ENCODE peak calls at places on chromosomes 4 and X, in ten cellular contexts. One of them, this sample, is unnamed.
A peak's percentile ranks its signal among the peaks of the same experiment; 100 is the strongest.

GRCh38 chr4:15688056-15688455 is 6.4 kb downstream of the FAM200B start:
- DNase-seq in PC-3: no peak
- DNase-seq in Karpas-422: no peak
- DNase-seq in PC-9: no peak
- DNase-seq in right cardiac atrium: no peak
- DNase-seq in gastrocnemius medialis: no peak
- DNase-seq in neuronal stem cell: no peak
- DNase-seq in fibroblast of lung: no peak
- DNase-seq in mammary epithelial cell: no peak
- DNase-seq in CD4-positive, alpha-beta memory T cell: no peak
- DNase-seq in this sample: no peak

GRCh38 chr4:88613417-88613875 is 21.2 kb downstream of the HERC3 start:
- DNase-seq in CD4-positive, alpha-beta memory T cell: peak; percentile 76
- DNase-seq in PC-9: no peak
- DNase-seq in Karpas-422: peak; percentile 47
- DNase-seq in right cardiac atrium: no peak
- DNase-seq in mammary epithelial cell: no peak
- DNase-seq in gastrocnemius medialis: peak; percentile 23
- DNase-seq in fibroblast of lung: no peak
- DNase-seq in neuronal stem cell: no peak
- DNase-seq in PC-3: no peak
- DNase-seq in this sample: no peak

GRCh38 chr4:94519925-94520789 is 68.4 kb downstream of the PDLIM5 start:
- DNase-seq in CD4-positive, alpha-beta memory T cell: no peak
- DNase-seq in PC-9: no peak
- DNase-seq in fibroblast of lung: no peak
- DNase-seq in Karpas-422: no peak
- DNase-seq in PC-3: no peak
- DNase-seq in right cardiac atrium: no peak
- DNase-seq in mammary epithelial cell: no peak
- DNase-seq in gastrocnemius medialis: no peak
- DNase-seq in neuronal stem cell: no peak
- DNase-seq in this sample: no peak

GRCh38 chr4:7414736-7415510 is 19.8 kb downstream of the PSAPL1 start:
- DNase-seq in mammary epithelial cell: no peak
- DNase-seq in gastrocnemius medialis: no peak
- DNase-seq in neuronal stem cell: no peak
- DNase-seq in PC-3: no peak
- DNase-seq in Karpas-422: no peak
- DNase-seq in CD4-positive, alpha-beta memory T cell: no peak
- DNase-seq in fibroblast of lung: no peak
- DNase-seq in right cardiac atrium: no peak
- DNase-seq in PC-9: no peak
- DNase-seq in this sample: no peak

GRCh38 chrX:107450823-107451509 is 1.5 kb downstream of the FRMPD3 start:
- DNase-seq in neuronal stem cell: peak; percentile 46
- DNase-seq in PC-9: no peak
- DNase-seq in gastrocnemius medialis: no peak
- DNase-seq in Karpas-422: peak; percentile 87
- DNase-seq in fibroblast of lung: no peak
- DNase-seq in PC-3: no peak
- DNase-seq in CD4-positive, alpha-beta memory T cell: no peak
- DNase-seq in right cardiac atrium: peak; percentile 40
- DNase-seq in mammary epithelial cell: no peak
- DNase-seq in this sample: no peak

GRCh38 chr4:84336964-84337705 is 162.0 kb downstream of the NKX6-1 start:
- DNase-seq in Karpas-422: no peak
- DNase-seq in right cardiac atrium: no peak
- DNase-seq in fibroblast of lung: no peak
- DNase-seq in PC-9: no peak
- DNase-seq in CD4-positive, alpha-beta memory T cell: no peak
- DNase-seq in gastrocnemius medialis: no peak
- DNase-seq in mammary epithelial cell: no peak
- DNase-seq in neuronal stem cell: no peak
- DNase-seq in PC-3: no peak
- DNase-seq in this sample: no peak

GRCh38 chr4:41514169-41514568 is 23.8 kb upstream of the LIMCH1 start:
- DNase-seq in right cardiac atrium: no peak
- DNase-seq in PC-9: no peak
- DNase-seq in PC-3: no peak
- DNase-seq in CD4-positive, alpha-beta memory T cell: no peak
- DNase-seq in neuronal stem cell: no peak
- DNase-seq in gastrocnemius medialis: no peak
- DNase-seq in Karpas-422: no peak
- DNase-seq in mammary epithelial cell: no peak
- DNase-seq in fibroblast of lung: no peak
- DNase-seq in this sample: no peak

GRCh38 chrX:14922437-14922836 is 49.2 kb downstream of the MOSPD2 start:
- DNase-seq in right cardiac atrium: no peak
- DNase-seq in PC-9: no peak
- DNase-seq in fibroblast of lung: peak; percentile 67
- DNase-seq in CD4-positive, alpha-beta memory T cell: no peak
- DNase-seq in neuronal stem cell: no peak
- DNase-seq in PC-3: peak; percentile 64
- DNase-seq in Karpas-422: no peak
- DNase-seq in mammary epithelial cell: peak; percentile 84
- DNase-seq in gastrocnemius medialis: no peak
- DNase-seq in this sample: no peak

GRCh38 chr4:8245879-8246833 is 23.4 kb upstream of the HTRA3 start:
- DNase-seq in PC-3: no peak
- DNase-seq in CD4-positive, alpha-beta memory T cell: peak; percentile 5
- DNase-seq in Karpas-422: no peak
- DNase-seq in neuronal stem cell: no peak
- DNase-seq in mammary epithelial cell: no peak
- DNase-seq in fibroblast of lung: no peak
- DNase-seq in PC-9: no peak
- DNase-seq in right cardiac atrium: no peak
- DNase-seq in gastrocnemius medialis: no peak
- DNase-seq in this sample: no peak

GRCh38 chrX:153627675-153628111 is 19.3 kb upstream of the DUSP9 start:
- DNase-seq in right cardiac atrium: no peak
- DNase-seq in neuronal stem cell: no peak
- DNase-seq in Karpas-422: no peak
- DNase-seq in fibroblast of lung: no peak
- DNase-seq in mammary epithelial cell: no peak
- DNase-seq in gastrocnemius medialis: no peak
- DNase-seq in PC-3: no peak
- DNase-seq in PC-9: no peak
- DNase-seq in CD4-positive, alpha-beta memory T cell: no peak
- DNase-seq in this sample: no peak

GRCh38 chr4:10983274-10983673 is 298.7 kb upstream of the CLNK start:
- DNase-seq in mammary epithelial cell: no peak
- DNase-seq in neuronal stem cell: no peak
- DNase-seq in PC-9: no peak
- DNase-seq in PC-3: no peak
- DNase-seq in right cardiac atrium: no peak
- DNase-seq in gastrocnemius medialis: no peak
- DNase-seq in Karpas-422: no peak
- DNase-seq in CD4-positive, alpha-beta memory T cell: no peak
- DNase-seq in fibroblast of lung: no peak
- DNase-seq in this sample: peak; percentile 82

GRCh38 chr4:183960912-183961569 is 55.9 kb downstream of the STOX2 start:
- DNase-seq in gastrocnemius medialis: no peak
- DNase-seq in neuronal stem cell: no peak
- DNase-seq in right cardiac atrium: peak; percentile 59
- DNase-seq in Karpas-422: no peak
- DNase-seq in mammary epithelial cell: no peak
- DNase-seq in PC-3: peak; percentile 24
- DNase-seq in PC-9: no peak
- DNase-seq in fibroblast of lung: no peak
- DNase-seq in CD4-positive, alpha-beta memory T cell: no peak
- DNase-seq in this sample: no peak

GRCh38 chrX:123876177-123876576 is 16.3 kb downstream of the XIAP start:
- DNase-seq in PC-9: no peak
- DNase-seq in PC-3: no peak
- DNase-seq in gastrocnemius medialis: no peak
- DNase-seq in Karpas-422: no peak
- DNase-seq in neuronal stem cell: no peak
- DNase-seq in mammary epithelial cell: no peak
- DNase-seq in right cardiac atrium: no peak
- DNase-seq in CD4-positive, alpha-beta memory T cell: no peak
- DNase-seq in fibroblast of lung: no peak
- DNase-seq in this sample: no peak

GRCh38 chrX:123873956-123874355 is 14.1 kb downstream of the XIAP start:
- DNase-seq in Karpas-422: no peak
- DNase-seq in PC-3: peak; percentile 25
- DNase-seq in neuronal stem cell: no peak
- DNase-seq in mammary epithelial cell: no peak
- DNase-seq in gastrocnemius medialis: no peak
- DNase-seq in fibroblast of lung: no peak
- DNase-seq in right cardiac atrium: no peak
- DNase-seq in CD4-positive, alpha-beta memory T cell: no peak
- DNase-seq in PC-9: no peak
- DNase-seq in this sample: no peak

GRCh38 chrX:123881330-123881729 is 21.5 kb downstream of the XIAP start:
- DNase-seq in PC-3: peak; percentile 52
- DNase-seq in Karpas-422: no peak
- DNase-seq in neuronal stem cell: no peak
- DNase-seq in right cardiac atrium: no peak
- DNase-seq in mammary epithelial cell: no peak
- DNase-seq in PC-9: no peak
- DNase-seq in CD4-positive, alpha-beta memory T cell: no peak
- DNase-seq in fibroblast of lung: no peak
- DNase-seq in gastrocnemius medialis: no peak
- DNase-seq in this sample: no peak

GRCh38 chrX:123878177-123878576 is 18.3 kb downstream of the XIAP start:
- DNase-seq in mammary epithelial cell: no peak
- DNase-seq in right cardiac atrium: no peak
- DNase-seq in neuronal stem cell: no peak
- DNase-seq in Karpas-422: peak; percentile 64
- DNase-seq in PC-3: no peak
- DNase-seq in PC-9: no peak
- DNase-seq in fibroblast of lung: peak; percentile 56
- DNase-seq in gastrocnemius medialis: no peak
- DNase-seq in CD4-positive, alpha-beta memory T cell: peak; percentile 38
- DNase-seq in this sample: no peak

DNA sequence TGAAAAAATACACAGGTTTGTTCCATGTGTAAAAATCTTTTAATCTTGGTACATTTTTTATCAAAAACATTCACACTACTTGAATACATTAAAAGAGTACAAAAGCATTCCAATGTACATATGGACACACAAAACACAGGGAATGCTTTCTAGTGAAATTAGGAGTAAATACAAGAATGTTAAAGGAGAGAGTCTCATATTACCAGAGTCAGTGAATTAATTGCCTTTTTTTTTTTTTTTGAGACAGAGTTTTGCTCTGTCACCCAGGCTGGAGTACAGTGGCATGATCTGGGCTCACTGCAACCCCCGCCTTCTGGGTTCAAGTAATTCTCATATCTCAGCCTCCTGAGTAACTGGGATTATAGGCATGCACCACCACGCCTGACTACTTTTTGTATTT is 17.0 kb downstream of the XIAP start:
- DNase-seq in right cardiac atrium: no peak
- DNase-seq in gastrocnemius medialis: no peak
- DNase-seq in CD4-positive, alpha-beta memory T cell: no peak
- DNase-seq in Karpas-422: no peak
- DNase-seq in fibroblast of lung: no peak
- DNase-seq in neuronal stem cell: no peak
- DNase-seq in PC-3: no peak
- DNase-seq in PC-9: no peak
- DNase-seq in mammary epithelial cell: no peak
- DNase-seq in this sample: no peak
- H3K27ac ChIP-seq in right cardiac atrium: no peak overlapping the region
- H3K27ac ChIP-seq in gastrocnemius medialis: peak overlapping the region; percentile 68
- H3K27ac ChIP-seq in CD4-positive, alpha-beta memory T cell: no peak overlapping the region
- H3K27ac ChIP-seq in Karpas-422: no peak overlapping the region
- H3K27ac ChIP-seq in fibroblast of lung: no peak overlapping the region
- H3K27ac ChIP-seq in neuronal stem cell: no peak overlapping the region
- H3K27ac ChIP-seq in PC-3: no peak overlapping the region
- H3K27ac ChIP-seq in PC-9: peak overlapping the region; percentile 23
- H3K27ac ChIP-seq in mammary epithelial cell: no peak overlapping the region
- H3K27ac ChIP-seq in this sample: no peak overlapping the region

GRCh38 chrX:9416562-9417319 is 48.1 kb upstream of the TBL1X start:
- DNase-seq in PC-3: peak; percentile 54
- DNase-seq in right cardiac atrium: peak; percentile 46
- DNase-seq in CD4-positive, alpha-beta memory T cell: no peak
- DNase-seq in Karpas-422: no peak
- DNase-seq in fibroblast of lung: peak; percentile 79
- DNase-seq in neuronal stem cell: no peak
- DNase-seq in PC-9: peak; percentile 3
- DNase-seq in mammary epithelial cell: no peak
- DNase-seq in gastrocnemius medialis: no peak
- DNase-seq in this sample: no peak
- H3K27ac ChIP-seq in PC-3: peak overlapping the region; percentile 45
- H3K27ac ChIP-seq in right cardiac atrium: no peak overlapping the region
- H3K27ac ChIP-seq in CD4-positive, alpha-beta memory T cell: no peak overlapping the region
- H3K27ac ChIP-seq in Karpas-422: no peak overlapping the region
- H3K27ac ChIP-seq in fibroblast of lung: no peak overlapping the region
- H3K27ac ChIP-seq in neuronal stem cell: no peak overlapping the region
- H3K27ac ChIP-seq in PC-9: peak overlapping the region; percentile 48
- H3K27ac ChIP-seq in mammary epithelial cell: no peak overlapping the region
- H3K27ac ChIP-seq in gastrocnemius medialis: no peak overlapping the region
- H3K27ac ChIP-seq in this sample: no peak overlapping the region

GRCh38 chr4:139245590-139245989 is 34.4 kb downstream of the MGARP start:
- DNase-seq in neuronal stem cell: no peak
- DNase-seq in gastrocnemius medialis: no peak
- DNase-seq in Karpas-422: no peak
- DNase-seq in right cardiac atrium: no peak
- DNase-seq in PC-9: no peak
- DNase-seq in CD4-positive, alpha-beta memory T cell: no peak
- DNase-seq in PC-3: peak; percentile 59
- DNase-seq in mammary epithelial cell: no peak
- DNase-seq in fibroblast of lung: no peak
- DNase-seq in this sample: no peak
- H3K27ac ChIP-seq in neuronal stem cell: no peak overlapping the region
- H3K27ac ChIP-seq in gastrocnemius medialis: no peak overlapping the region
- H3K27ac ChIP-seq in Karpas-422: no peak overlapping the region
- H3K27ac ChIP-seq in right cardiac atrium: no peak overlapping the region
- H3K27ac ChIP-seq in PC-9: no peak overlapping the region
- H3K27ac ChIP-seq in CD4-positive, alpha-beta memory T cell: no peak overlapping the region
- H3K27ac ChIP-seq in PC-3: no peak overlapping the region
- H3K27ac ChIP-seq in mammary epithelial cell: peak overlapping the region; percentile 37
- H3K27ac ChIP-seq in fibroblast of lung: peak overlapping the region; percentile 49
- H3K27ac ChIP-seq in this sample: peak overlapping the region; percentile 45

GRCh38 chr4:38090450-38091246 is 130.4 kb downstream of the PTTG2 start:
- DNase-seq in mammary epithelial cell: no peak
- DNase-seq in CD4-positive, alpha-beta memory T cell: no peak
- DNase-seq in fibroblast of lung: no peak
- DNase-seq in gastrocnemius medialis: no peak
- DNase-seq in PC-3: no peak
- DNase-seq in neuronal stem cell: no peak
- DNase-seq in Karpas-422: no peak
- DNase-seq in PC-9: no peak
- DNase-seq in right cardiac atrium: no peak
- DNase-seq in this sample: no peak
- H3K27ac ChIP-seq in mammary epithelial cell: no peak overlapping the region
- H3K27ac ChIP-seq in CD4-positive, alpha-beta memory T cell: no peak overlapping the region
- H3K27ac ChIP-seq in fibroblast of lung: no peak overlapping the region
- H3K27ac ChIP-seq in gastrocnemius medialis: no peak overlapping the region
- H3K27ac ChIP-seq in PC-3: no peak overlapping the region
- H3K27ac ChIP-seq in neuronal stem cell: no peak overlapping the region
- H3K27ac ChIP-seq in Karpas-422: no peak overlapping the region
- H3K27ac ChIP-seq in PC-9: no peak overlapping the region
- H3K27ac ChIP-seq in right cardiac atrium: no peak overlapping the region
- H3K27ac ChIP-seq in this sample: no peak overlapping the region

This sample was measured in esophagus muscularis mucosa.